ENCODE peak calls at places on chromosomes 3 and 15, in nine cellular contexts. X, S, E, O, Y, G, Q, F and V are unnamed samples.

GRCh38 chr3:193240436-193240849 is 579 bp upstream of the PLAAT1 start:
- DNase-seq in X (no peak), Y (peak), S (no peak), O (peak), F (no peak), G (no peak), Q (no peak), E (no peak), V (no peak)

GRCh38 chr3:72951259-72951722 is 45.3 kb upstream of the PPP4R2 start:
- DNase-seq in E (no peak), X (no peak), S (no peak), Q (no peak), Y (no peak), F (no peak), O (no peak), G (no peak), V (no peak)

GRCh38 chr15:57782731-57783130 is 76.2 kb downstream of the POLR2M start:
- DNase-seq in G (no peak), S (no peak), Q (no peak), E (no peak), F (no peak), O (no peak), X (no peak), Y (no peak), V (no peak)

GRCh38 chr3:71875461-71875947 is 90.6 kb upstream of the PROK2 start:
- DNase-seq in F (peak), Y (peak), E (peak), G (peak), S (peak), X (peak), Q (peak), O (peak), V (peak)

GRCh38 chr3:127036209-127037020 is 53.5 kb downstream of the PLXNA1 start:
- DNase-seq in E (peak), X (no peak), G (no peak), S (peak), F (no peak), Y (no peak), Q (no peak), O (no peak), V (no peak)

GRCh38 chr3:32700244-32700643 is 15.3 kb downstream of the CNOT10 start:
- DNase-seq in S (no peak), Q (no peak), O (no peak), Y (no peak), X (no peak), G (no peak), F (no peak), E (no peak), V (no peak)

GRCh38 chr3:114376091-114376490 is 82.3 kb downstream of the TIGIT start:
- DNase-seq in Q (no peak), Y (no peak), X (no peak), E (no peak), G (peak), F (peak), S (no peak), O (no peak), V (no peak)

GRCh38 chr3:13004376-13004775 is 68.9 kb downstream of the IQSEC1 start:
- DNase-seq in E (no peak), F (no peak), O (no peak), Y (no peak), G (no peak), Q (no peak), X (no peak), S (peak), V (no peak)

GRCh38 chr15:33358303-33358702 is 47.5 kb downstream of the RYR3 start:
- DNase-seq in Q (no peak), S (no peak), X (no peak), O (no peak), F (no peak), G (no peak), Y (no peak), E (no peak), V (no peak)

GRCh38 chr15:68346986-68347385 is 69.4 kb downstream of the FEM1B start:
- DNase-seq in O (no peak), Q (no peak), G (no peak), Y (no peak), F (no peak), X (no peak), E (no peak), S (no peak), V (no peak)

GRCh38 chr15:51004103-51004536 is 90.6 kb downstream of the TNFAIP8L3 start:
- DNase-seq in Y (no peak), S (no peak), X (no peak), O (no peak), E (no peak), F (peak), G (no peak), Q (no peak), V (no peak)

GRCh38 chr3:181888234-181888633 is 176.5 kb downstream of the SOX2 start:
- DNase-seq in S (no peak), Q (no peak), F (no peak), O (no peak), E (no peak), Y (no peak), X (no peak), G (no peak), V (no peak)

GRCh38 chr15:48126667-48127355 is 6.0 kb downstream of the SLC24A5 start:
- DNase-seq in O (no peak), E (no peak), X (no peak), Q (no peak), Y (no peak), F (no peak), S (no peak), G (no peak), V (no peak)

GRCh38 chr3:100402150-100402706 is 889 bp downstream of the LNP1 start:
- DNase-seq in S (no peak), Y (no peak), Q (no peak), X (no peak), E (no peak), F (no peak), G (no peak), O (no peak), V (no peak)

GRCh38 chr3:104132566-104132997 is 1234.1 kb upstream of the ALCAM start:
- DNase-seq in X (no peak), S (no peak), Q (no peak), F (no peak), G (no peak), E (no peak), Y (no peak), O (no peak), V (no peak)

GRCh38 chr3:187744169-187745151 is 808 bp downstream of the BCL6 start:
- DNase-seq in X (peak), F (no peak), G (peak), E (peak), Y (peak), Q (peak), S (peak), O (peak), V (no peak)

GRCh38 chr15:52337961-52338535 is 42.4 kb upstream of the MYO5C start:
- DNase-seq in Q (no peak), Y (no peak), G (no peak), S (no peak), X (no peak), F (no peak), E (no peak), O (no peak), V (no peak)

GRCh38 chr15:63109498-63110290 is 12.0 kb upstream of the LACTB start:
- DNase-seq in O (no peak), F (no peak), G (no peak), Y (no peak), E (no peak), Q (no peak), X (no peak), S (no peak), V (no peak)

GRCh38 chr3:142270407-142270806 is 45.0 kb upstream of the GK5 start:
- DNase-seq in F (no peak), O (no peak), E (no peak), S (no peak), Q (no peak), G (no peak), X (no peak), Y (no peak), V (no peak)

GRCh38 chr15:56653787-56654186 is 79.5 kb downstream of the ZNF280D start:
- DNase-seq in E (no peak), X (no peak), S (no peak), G (peak), Q (no peak), O (no peak), F (no peak), Y (no peak), V (no peak)

GRCh38 chr3:37730825-37731224 is 130.9 kb upstream of the CTDSPL start:
- DNase-seq in O (peak), X (no peak), S (no peak), E (no peak), Y (peak), Q (no peak), F (peak), G (no peak), V (no peak)

GRCh38 chr3:71955549-71956373 is 170.8 kb upstream of the PROK2 start:
- DNase-seq in Q (peak), G (peak), F (peak), E (peak), S (peak), O (peak), X (peak), Y (peak), V (peak)

GRCh38 chr3:38153221-38153620 is 12.1 kb upstream of the OXSR1 start:
- DNase-seq in G (no peak), F (no peak), Q (no peak), O (no peak), Y (no peak), E (no peak), S (no peak), X (no peak), V (no peak)

GRCh38 chr3:53884623-53885022 is 2.7 kb upstream of the ACTR8 start:
- DNase-seq in S (no peak), X (no peak), G (no peak), Y (no peak), F (no peak), E (no peak), Q (no peak), O (no peak), V (no peak)

GRCh38 chr3:150462108-150462507 is 54.0 kb downstream of the TSC22D2 start:
- DNase-seq in Y (no peak), E (no peak), O (no peak), Q (no peak), F (no peak), X (no peak), S (no peak), G (no peak), V (no peak)

GRCh38 chr3:43388909-43389308 is 102.6 kb downstream of the SNRK start:
- DNase-seq in E (no peak), G (no peak), O (no peak), F (no peak), X (no peak), Q (no peak), S (no peak), Y (no peak), V (no peak)

GRCh38 chr3:139564290-139564861 is 24.8 kb upstream of the RBP1 start:
- DNase-seq in G (no peak), E (peak), Q (no peak), O (no peak), X (no peak), Y (no peak), F (no peak), S (no peak), V (no peak)

GRCh38 chr3:194571491-194571941 is 61.7 kb downstream of the TMEM44 start:
- DNase-seq in Y (no peak), O (no peak), G (no peak), X (no peak), E (no peak), Q (no peak), S (no peak), F (no peak), V (no peak)

GRCh38 chr15:99384992-99385669 is 133.8 kb downstream of the LRRC28 start:
- DNase-seq in E (no peak), S (no peak), O (no peak), X (no peak), F (no peak), G (no peak), Q (no peak), Y (no peak), V (peak)

GRCh38 chr3:123584284-123584987 is 417 bp downstream of the HACD2 start:
- DNase-seq in E (no peak), G (peak), S (peak), Y (peak), X (peak), O (peak), F (no peak), Q (peak), V (peak)

GRCh38 chr3:141402476-141403171 is 34.3 kb downstream of the ZBTB38 start:
- DNase-seq in G (peak), Q (peak), E (peak), O (peak), S (peak), F (peak), Y (peak), X (peak), V (no peak)

GRCh38 chr3:155325263-155325835 is 31.9 kb upstream of the STRIT1 start:
- DNase-seq in F (no peak), S (no peak), X (no peak), Y (no peak), E (no peak), Q (no peak), G (no peak), O (no peak), V (peak)

GRCh38 chr3:158105710-158106438 is at the start of gene SHOX2:
- DNase-seq in Q (peak), O (peak), S (peak), F (no peak), G (peak), E (no peak), Y (no peak), X (no peak), V (peak)

GRCh38 chr3:113552851-113553250 is 20.5 kb downstream of the SIDT1 start:
- DNase-seq in E (no peak), X (no peak), O (no peak), Y (no peak), G (no peak), F (no peak), Q (no peak), S (no peak), V (no peak)

GRCh38 chr3:122558605-122559004 is 5.5 kb downstream of the PARP9 start:
- DNase-seq in X (no peak), Y (no peak), G (no peak), E (no peak), Q (no peak), S (no peak), O (no peak), F (no peak), V (no peak)

GRCh38 chr3:177371903-177372302 is 174.6 kb upstream of the TBL1XR1 start:
- DNase-seq in E (no peak), O (no peak), G (no peak), F (no peak), S (no peak), X (no peak), Y (peak), Q (no peak), V (no peak)

GRCh38 chr3:63970596-63971468 is 52.5 kb downstream of the PSMD6 start:
- DNase-seq in F (no peak), X (no peak), Q (no peak), G (no peak), E (no peak), S (no peak), Y (no peak), O (no peak), V (no peak)

GRCh38 chr3:188712257-188712924 is 459.4 kb upstream of the TPRG1 start:
- DNase-seq in X (no peak), G (no peak), F (no peak), Q (no peak), Y (no peak), O (no peak), S (no peak), E (no peak), V (peak)

GRCh38 chr3:163953526-163953925 is 1124.8 kb downstream of the SI start:
- DNase-seq in G (no peak), F (no peak), X (no peak), O (no peak), Y (no peak), E (no peak), S (no peak), Q (no peak), V (no peak)

GRCh38 chr3:72065872-72066641 is 281.1 kb upstream of the PROK2 start:
- DNase-seq in Q (no peak), Y (no peak), G (no peak), S (no peak), E (no peak), F (no peak), X (no peak), O (no peak), V (no peak)

GRCh38 chr3:15685927-15686326 is 84.4 kb downstream of the BTD start:
- DNase-seq in O (no peak), E (no peak), S (no peak), Y (no peak), F (no peak), X (no peak), Q (no peak), G (no peak), V (no peak)

GRCh38 chr3:15679306-15679705 is 77.8 kb downstream of the BTD start:
- DNase-seq in G (no peak), F (no peak), S (no peak), Y (no peak), Q (no peak), E (no peak), X (no peak), O (no peak), V (no peak)

GRCh38 chr3:15681668-15682067 is 80.1 kb downstream of the BTD start:
- DNase-seq in G (no peak), Y (no peak), E (no peak), S (no peak), F (no peak), O (no peak), Q (no peak), X (no peak), V (no peak)

GRCh38 chr3:15682766-15683165 is 81.2 kb downstream of the BTD start:
- DNase-seq in G (no peak), O (no peak), Y (no peak), S (no peak), Q (no peak), E (no peak), F (no peak), X (no peak), V (no peak)

GRCh38 chr3:15683253-15683652 is 81.7 kb downstream of the BTD start:
- DNase-seq in G (no peak), X (no peak), Y (no peak), S (no peak), F (no peak), Q (no peak), O (no peak), E (no peak), V (no peak)
- TF ChIP-seq POLR2A in G (no peak), X (no peak), Y (no peak), S (no peak), F (no peak), Q (no peak), O (no peak), E (no peak), V (no peak)

GRCh38 chr15:42457445-42458442 is 33.2 kb downstream of the ZNF106 start:
- DNase-seq in Q (no peak), F (peak), S (peak), O (peak), X (peak), G (peak), Y (peak), E (peak), V (no peak)
- TF ChIP-seq POLR2A in Q (no peak), F (no peak), S (peak), O (no peak), X (no peak), G (peak), Y (peak), E (no peak), V (no peak)

GRCh38 chr15:40382580-40383456 is at the start of gene KNSTRN:
- DNase-seq in G (peak), S (peak), F (peak), X (peak), Q (peak), O (peak), Y (peak), E (peak), V (peak)
- TF ChIP-seq POLR2A in G (no peak), S (no peak), F (no peak), X (no peak), Q (peak), O (no peak), Y (peak), E (no peak), V (peak)

DNA sequence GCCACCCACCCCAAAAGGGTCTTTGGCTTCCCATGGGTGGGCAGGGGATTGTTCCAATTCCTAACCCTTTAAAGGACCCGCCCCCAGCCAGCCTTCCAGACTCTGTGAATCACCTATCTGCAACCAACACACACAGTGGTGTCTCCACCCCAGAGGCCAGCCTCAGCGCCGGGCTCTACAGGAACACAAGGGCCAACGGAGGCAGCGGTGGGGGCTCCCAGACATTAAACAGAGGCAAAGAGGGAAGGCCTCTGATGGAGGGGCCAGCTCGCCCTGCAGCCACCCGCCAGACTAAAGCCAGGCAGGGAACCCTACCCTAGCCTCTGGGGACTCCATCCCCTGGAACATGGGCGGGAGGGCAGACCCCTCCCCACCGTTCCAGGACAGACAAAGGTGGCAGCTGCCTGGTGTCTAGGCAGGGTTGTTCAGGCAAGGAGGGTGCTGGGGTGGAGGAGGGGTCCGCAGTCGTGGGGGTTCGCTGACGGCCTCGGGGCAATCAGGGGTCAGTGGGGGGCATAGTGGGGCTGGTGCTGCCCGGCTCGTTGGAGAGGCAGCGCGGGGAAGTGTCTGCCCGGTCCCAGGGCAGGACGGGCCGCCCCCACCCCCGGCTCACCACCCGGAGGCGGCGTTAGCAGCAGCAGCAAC is 446 bp downstream of the SHISA5 start:
- DNase-seq in O (peak), S (peak), Y (peak), E (peak), G (peak), F (peak), X (peak), Q (no peak), V (peak)
- TF ChIP-seq POLR2A in O (no peak), S (no peak), Y (no peak), E (peak), G (no peak), F (no peak), X (no peak), Q (no peak), V (peak)

GRCh38 chr15:92809064-92809879 is 90.9 kb upstream of the CHD2 start:
- DNase-seq in X (peak), G (peak), Q (peak), S (peak), E (peak), O (peak), Y (peak), F (peak), V (no peak)
- TF ChIP-seq POLR2A in X (peak), G (peak), Q (peak), S (peak), E (peak), O (no peak), Y (peak), F (no peak), V (peak)

DNA sequence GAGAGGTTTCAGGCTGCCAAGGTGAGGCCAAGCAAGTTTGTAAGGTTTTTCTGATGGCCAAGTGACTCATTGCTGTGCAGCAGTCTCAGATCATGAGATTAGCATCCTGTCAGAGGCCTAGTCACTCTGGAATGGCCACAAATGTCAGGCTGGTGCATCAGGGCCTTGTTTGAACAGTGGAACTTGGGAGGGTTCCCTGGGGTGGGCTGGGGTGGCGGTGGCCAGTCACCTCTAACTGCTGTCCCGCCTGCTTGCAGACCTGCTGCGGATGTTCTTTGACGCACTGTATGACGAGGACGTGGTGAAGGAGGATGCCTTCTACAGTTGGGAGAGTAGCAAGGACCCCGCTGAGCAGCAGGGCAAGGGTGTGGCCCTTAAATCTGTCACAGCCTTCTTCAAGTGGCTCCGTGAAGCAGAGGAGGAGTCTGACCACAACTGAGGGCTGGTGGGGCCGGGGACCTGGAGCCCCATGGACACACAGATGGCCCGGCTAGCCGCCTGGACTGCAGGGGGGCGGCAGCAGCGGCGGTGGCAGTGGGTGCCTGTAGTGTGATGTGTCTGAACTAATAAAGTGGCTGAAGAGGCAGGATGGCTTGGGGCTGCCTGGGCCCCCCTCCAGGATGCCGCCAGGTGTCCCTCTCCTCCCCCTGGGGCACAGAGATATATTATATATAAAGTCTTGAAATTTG is 2.8 kb upstream of the FAM131A start:
- DNase-seq in X (no peak), S (no peak), E (no peak), F (no peak), G (no peak), Y (peak), Q (peak), O (no peak), V (peak)
- TF ChIP-seq POLR2A in X (no peak), S (no peak), E (no peak), F (no peak), G (no peak), Y (no peak), Q (no peak), O (no peak), V (no peak)

GRCh38 chr15:82963356-82964341 is 11.1 kb upstream of the HOMER2 start:
- DNase-seq in X (no peak), S (no peak), Q (no peak), G (no peak), O (no peak), Y (no peak), F (no peak), E (no peak), V (no peak)
- TF ChIP-seq POLR2A in X (no peak), S (no peak), Q (no peak), G (no peak), O (no peak), Y (no peak), F (no peak), E (no peak), V (no peak)